ENCODE peak calls at places on chromosome 12, in ten cellular contexts. Z is T-helper 1 cell; A is kidney tubule cell; U is retinal pigment epithelial cell; X is stimulated activated CD8-positive, alpha-beta memory T cell treated with anti-CD3 and anti-CD28 coated beads, Interleukin-12 subunit alpha, Interleukin-12 subunit beta, amount 100 ng/mL, for 4 hours; T is NCI-H1105; Q is ovary; V is uterus; D is thoracic aorta; Y is brain pericyte. O is an unnamed sample.

GRCh38 chr12:46364777-46365580 is 7.6 kb downstream of the SLC38A2 start:
- DNase-seq in Z (no peak), A (peak), U (peak), X (no peak), T (no peak), Q (peak), V (peak), D (peak), Y (no peak), O (peak)

GRCh38 chr12:5720405-5721045 is 224.5 kb downstream of the ANO2 start:
- DNase-seq in Z (no peak), A (no peak), U (no peak), X (no peak), T (no peak), Q (no peak), V (no peak), D (no peak), Y (no peak), O (no peak)

GRCh38 chr12:113071427-113072112 is 15.0 kb downstream of the DTX1 start:
- DNase-seq in Z (no peak), A (no peak), U (no peak), X (no peak), T (no peak), Q (no peak), V (no peak), D (no peak), Y (no peak), O (no peak)

GRCh38 chr12:3313655-3314305 is 177.2 kb upstream of the PRMT8 start:
- DNase-seq in Z (no peak), A (peak), U (no peak), X (no peak), T (peak), Q (no peak), V (no peak), D (no peak), Y (no peak), O (no peak)

GRCh38 chr12:18496156-18496555 is 234.8 kb downstream of the PIK3C2G start:
- DNase-seq in Z (no peak), A (no peak), U (peak), X (no peak), T (peak), Q (no peak), V (no peak), D (no peak), Y (no peak), O (no peak)

GRCh38 chr12:47270782-47271664 is 191.3 kb upstream of the AMIGO2 start:
- DNase-seq in Z (no peak), A (peak), U (peak), X (no peak), T (no peak), Q (no peak), V (no peak), D (no peak), Y (no peak), O (peak)

GRCh38 chr12:27595231-27595642 is 71.2 kb downstream of the PPFIBP1 start:
- DNase-seq in Z (no peak), A (peak), U (peak), X (no peak), T (no peak), Q (peak), V (peak), D (peak), Y (peak), O (peak)

GRCh38 chr12:124929649-124930419 is 15.4 kb upstream of the UBC start:
- DNase-seq in Z (no peak), A (no peak), U (no peak), X (no peak), T (no peak), Q (no peak), V (no peak), D (no peak), Y (no peak), O (no peak)

GRCh38 chr12:65155784-65156183 is 13.6 kb upstream of the LEMD3 start:
- DNase-seq in Z (no peak), A (no peak), U (no peak), X (no peak), T (no peak), Q (no peak), V (no peak), D (no peak), Y (no peak), O (no peak)

GRCh38 chr12:2752676-2753371 is 41.9 kb upstream of the FKBP4 start:
- DNase-seq in Z (peak), A (peak), U (peak), X (peak), T (peak), Q (peak), V (peak), D (no peak), Y (peak), O (peak)

GRCh38 chr12:85688837-85689236 is 147.4 kb downstream of the RASSF9 start:
- DNase-seq in Z (no peak), A (peak), U (peak), X (no peak), T (no peak), Q (no peak), V (no peak), D (no peak), Y (no peak), O (no peak)

GRCh38 chr12:94690199-94690695 is 39.9 kb upstream of the TMCC3 start:
- DNase-seq in Z (no peak), A (no peak), U (no peak), X (no peak), T (no peak), Q (no peak), V (no peak), D (no peak), Y (no peak), O (no peak)

GRCh38 chr12:53251477-53252348 is 16.4 kb upstream of the ESPL1 start:
- DNase-seq in Z (peak), A (peak), U (no peak), X (peak), T (peak), Q (peak), V (peak), D (peak), Y (no peak), O (peak)

GRCh38 chr12:23561536-23561935 is 387.9 kb downstream of the SOX5 start:
- DNase-seq in Z (no peak), A (no peak), U (no peak), X (no peak), T (no peak), Q (no peak), V (no peak), D (no peak), Y (no peak), O (no peak)

GRCh38 chr12:16880864-16881285 is 274.9 kb upstream of the LMO3 start:
- DNase-seq in Z (no peak), A (peak), U (peak), X (no peak), T (peak), Q (no peak), V (no peak), D (no peak), Y (no peak), O (no peak)

GRCh38 chr12:68001486-68002466 is 12.5 kb downstream of the IFNG-AS1 start:
- DNase-seq in Z (no peak), A (peak), U (no peak), X (no peak), T (no peak), Q (no peak), V (no peak), D (no peak), Y (no peak), O (peak)

GRCh38 chr12:57280234-57281062 is 29.5 kb upstream of the STAC3 start:
- DNase-seq in Z (peak), A (peak), U (peak), X (peak), T (no peak), Q (no peak), V (peak), D (peak), Y (peak), O (peak)

GRCh38 chr12:112759786-112760185 is 31.8 kb upstream of the RPH3A start:
- DNase-seq in Z (no peak), A (no peak), U (no peak), X (no peak), T (no peak), Q (no peak), V (no peak), D (no peak), Y (no peak), O (no peak)

GRCh38 chr12:107662431-107662830 is 23.2 kb upstream of the PWP1 start:
- DNase-seq in Z (no peak), A (no peak), U (no peak), X (no peak), T (no peak), Q (no peak), V (no peak), D (no peak), Y (no peak), O (no peak)

GRCh38 chr12:121797937-121798801 is 4.7 kb upstream of the RHOF start:
- DNase-seq in Z (no peak), A (peak), U (no peak), X (no peak), T (peak), Q (peak), V (peak), D (no peak), Y (no peak), O (peak)

GRCh38 chr12:75414671-75415070 is 23.8 kb downstream of the GLIPR1L2 start:
- DNase-seq in Z (no peak), A (no peak), U (no peak), X (no peak), T (no peak), Q (no peak), V (no peak), D (no peak), Y (no peak), O (no peak)

GRCh38 chr12:111775205-111776193 is 8.8 kb downstream of the ALDH2 start:
- DNase-seq in Z (no peak), A (peak), U (no peak), X (no peak), T (no peak), Q (peak), V (peak), D (no peak), Y (peak), O (no peak)

GRCh38 chr12:102095677-102096263 is 24.1 kb downstream of the NUP37 start:
- DNase-seq in Z (no peak), A (peak), U (no peak), X (no peak), T (no peak), Q (no peak), V (no peak), D (no peak), Y (no peak), O (peak)

GRCh38 chr12:25284024-25284423 is 33.3 kb upstream of the KRAS start:
- DNase-seq in Z (no peak), A (no peak), U (no peak), X (no peak), T (no peak), Q (no peak), V (no peak), D (no peak), Y (no peak), O (no peak)

GRCh38 chr12:52837341-52837741 is 3.2 kb upstream of the KRT79 start:
- DNase-seq in Z (no peak), A (peak), U (no peak), X (no peak), T (no peak), Q (no peak), V (no peak), D (no peak), Y (no peak), O (peak)

GRCh38 chr12:130713581-130713991 is 2.5 kb downstream of the RIMBP2 start:
- DNase-seq in Z (no peak), A (no peak), U (no peak), X (no peak), T (no peak), Q (peak), V (peak), D (no peak), Y (no peak), O (no peak)

GRCh38 chr12:121139301-121139700 is 6.6 kb downstream of the P2RX7 start:
- DNase-seq in Z (no peak), A (no peak), U (no peak), X (no peak), T (no peak), Q (no peak), V (no peak), D (no peak), Y (no peak), O (no peak)

GRCh38 chr12:51269174-51270066 is 795 bp downstream of the SMAGP start:
- DNase-seq in Z (peak), A (peak), U (no peak), X (peak), T (no peak), Q (peak), V (no peak), D (no peak), Y (no peak), O (peak)

GRCh38 chr12:65594373-65594772 is 229.9 kb upstream of the HMGA2 start:
- DNase-seq in Z (no peak), A (peak), U (peak), X (no peak), T (no peak), Q (no peak), V (no peak), D (no peak), Y (no peak), O (no peak)

GRCh38 chr12:88726806-88727722 is 146.8 kb upstream of the KITLG start:
- DNase-seq in Z (no peak), A (peak), U (no peak), X (no peak), T (no peak), Q (no peak), V (no peak), D (no peak), Y (no peak), O (no peak)